ENCODE peak calls at places on chromosomes 7 and 10, in four cellular contexts. One of them, this sample, is unnamed.

GRCh38 chr10:131587976-131588680 is 276.6 kb upstream of the TCERG1L start:
- DNase-seq in CD8-positive, alpha-beta T cell: no peak
- DNase-seq in Peyer's patch: no peak
- DNase-seq in pancreas: no peak
- DNase-seq in this sample: no peak

GRCh38 chr7:42014625-42015412 is 222.2 kb downstream of the GLI3 start:
- DNase-seq in CD8-positive, alpha-beta T cell: no peak
- DNase-seq in Peyer's patch: no peak
- DNase-seq in pancreas: no peak
- DNase-seq in this sample: no peak

GRCh38 chr7:157689269-157690057 is 352.7 kb downstream of the DNAJB6 start:
- DNase-seq in CD8-positive, alpha-beta T cell: no peak
- DNase-seq in Peyer's patch: no peak
- DNase-seq in pancreas: no peak
- DNase-seq in this sample: no peak

GRCh38 chr10:48798486-48799254 is 114.0 kb downstream of the WDFY4 start:
- DNase-seq in CD8-positive, alpha-beta T cell: no peak
- DNase-seq in Peyer's patch: no peak
- DNase-seq in pancreas: no peak
- DNase-seq in this sample: no peak

GRCh38 chr10:125661942-125662515 is 20.9 kb downstream of the TEX36 start:
- DNase-seq in CD8-positive, alpha-beta T cell: no peak
- DNase-seq in Peyer's patch: no peak
- DNase-seq in pancreas: no peak
- DNase-seq in this sample: no peak

GRCh38 chr7:47283497-47284131 is 298.3 kb downstream of the TNS3 start:
- DNase-seq in CD8-positive, alpha-beta T cell: no peak
- DNase-seq in Peyer's patch: no peak
- DNase-seq in pancreas: no peak
- DNase-seq in this sample: no peak

GRCh38 chr7:92691578-92691977 is 101.4 kb upstream of the FAM133B start:
- DNase-seq in CD8-positive, alpha-beta T cell: no peak
- DNase-seq in Peyer's patch: no peak
- DNase-seq in pancreas: no peak
- DNase-seq in this sample: no peak

GRCh38 chr10:101892782-101893391 is 49.3 kb upstream of the KCNIP2 start:
- DNase-seq in CD8-positive, alpha-beta T cell: no peak
- DNase-seq in Peyer's patch: no peak
- DNase-seq in pancreas: no peak
- DNase-seq in this sample: no peak

GRCh38 chr10:10605551-10606081 is 412.1 kb upstream of the CELF2 start:
- DNase-seq in CD8-positive, alpha-beta T cell: no peak
- DNase-seq in Peyer's patch: no peak
- DNase-seq in pancreas: no peak
- DNase-seq in this sample: no peak

GRCh38 chr7:99489235-99489634 is 10.8 kb downstream of the ZNF394 start:
- DNase-seq in CD8-positive, alpha-beta T cell: no peak
- DNase-seq in Peyer's patch: no peak
- DNase-seq in pancreas: peak; percentile 6
- DNase-seq in this sample: no peak

GRCh38 chr7:22393825-22394458 is 37.0 kb upstream of the RAPGEF5 start:
- DNase-seq in CD8-positive, alpha-beta T cell: no peak
- DNase-seq in Peyer's patch: no peak
- DNase-seq in pancreas: no peak
- DNase-seq in this sample: no peak

GRCh38 chr7:23021581-23021980 is 7.7 kb upstream of the HYCC1 start:
- DNase-seq in CD8-positive, alpha-beta T cell: no peak
- DNase-seq in Peyer's patch: no peak
- DNase-seq in pancreas: no peak
- DNase-seq in this sample: no peak

GRCh38 chr10:114172776-114173555 is 1.0 kb downstream of the CCDC186 start:
- DNase-seq in CD8-positive, alpha-beta T cell: no peak
- DNase-seq in Peyer's patch: no peak
- DNase-seq in pancreas: no peak
- DNase-seq in this sample: no peak

GRCh38 chr10:14588084-14588937 is 186.4 kb downstream of the FAM107B start:
- DNase-seq in CD8-positive, alpha-beta T cell: no peak
- DNase-seq in Peyer's patch: no peak
- DNase-seq in pancreas: no peak
- DNase-seq in this sample: no peak

GRCh38 chr10:7085913-7086589 is 324.8 kb downstream of the SFMBT2 start:
- DNase-seq in CD8-positive, alpha-beta T cell: no peak
- DNase-seq in Peyer's patch: no peak
- DNase-seq in pancreas: no peak
- DNase-seq in this sample: peak; percentile 6

GRCh38 chr10:69043931-69044531 is 43.9 kb upstream of the SRGN start:
- DNase-seq in CD8-positive, alpha-beta T cell: peak; percentile 32
- DNase-seq in Peyer's patch: peak; percentile 69
- DNase-seq in pancreas: no peak
- DNase-seq in this sample: no peak

GRCh38 chr10:2023687-2024086 is 286.4 kb upstream of the ADARB2 start:
- DNase-seq in CD8-positive, alpha-beta T cell: no peak
- DNase-seq in Peyer's patch: no peak
- DNase-seq in pancreas: no peak
- DNase-seq in this sample: no peak

GRCh38 chr10:23031318-23031717 is 64.1 kb upstream of the MSRB2 start:
- DNase-seq in CD8-positive, alpha-beta T cell: no peak
- DNase-seq in Peyer's patch: no peak
- DNase-seq in pancreas: no peak
- DNase-seq in this sample: no peak

GRCh38 chr10:123380491-123381085 is 226.4 kb downstream of the BUB3 start:
- DNase-seq in CD8-positive, alpha-beta T cell: no peak
- DNase-seq in Peyer's patch: no peak
- DNase-seq in pancreas: no peak
- DNase-seq in this sample: no peak

GRCh38 chr7:4273566-4274230 is 408.4 kb upstream of the FOXK1 start:
- DNase-seq in CD8-positive, alpha-beta T cell: no peak
- DNase-seq in Peyer's patch: no peak
- DNase-seq in pancreas: no peak
- DNase-seq in this sample: no peak

GRCh38 chr10:70890917-70891431 is 2.6 kb upstream of the PCBD1 start:
- DNase-seq in CD8-positive, alpha-beta T cell: no peak
- DNase-seq in Peyer's patch: no peak
- DNase-seq in pancreas: peak; percentile 88
- DNase-seq in this sample: peak; percentile 67

GRCh38 chr10:5596611-5597341 is 69.6 kb downstream of the ASB13 start:
- DNase-seq in CD8-positive, alpha-beta T cell: no peak
- DNase-seq in Peyer's patch: no peak
- DNase-seq in pancreas: no peak
- DNase-seq in this sample: no peak

GRCh38 chr7:6385110-6385792 is 62.5 kb downstream of the DAGLB start:
- DNase-seq in CD8-positive, alpha-beta T cell: no peak
- DNase-seq in Peyer's patch: no peak
- DNase-seq in pancreas: no peak
- DNase-seq in this sample: no peak

GRCh38 chr10:3570855-3571266 is 214.1 kb downstream of the KLF6 start:
- DNase-seq in CD8-positive, alpha-beta T cell: no peak
- DNase-seq in Peyer's patch: no peak
- DNase-seq in pancreas: no peak
- DNase-seq in this sample: peak; percentile 8

GRCh38 chr7:43244232-43244631 is 131.8 kb downstream of the HECW1 start:
- DNase-seq in CD8-positive, alpha-beta T cell: no peak
- DNase-seq in Peyer's patch: no peak
- DNase-seq in pancreas: no peak
- DNase-seq in this sample: no peak

GRCh38 chr7:27212587-27213149 is 12.8 kb upstream of the HOXA13 start:
- DNase-seq in CD8-positive, alpha-beta T cell: no peak
- DNase-seq in Peyer's patch: no peak
- DNase-seq in pancreas: no peak
- DNase-seq in this sample: no peak
- H3K27me3 ChIP-seq in CD8-positive, alpha-beta T cell: peaks cover 49% of the 10 kb centered on the region
- H3K27me3 ChIP-seq in Peyer's patch: peaks cover 37% of the 10 kb centered on the region
- H3K27me3 ChIP-seq in pancreas: peaks cover 56% of the 10 kb centered on the region
- H3K27me3 ChIP-seq in this sample: peaks cover 52% of the 10 kb centered on the region

DNA sequence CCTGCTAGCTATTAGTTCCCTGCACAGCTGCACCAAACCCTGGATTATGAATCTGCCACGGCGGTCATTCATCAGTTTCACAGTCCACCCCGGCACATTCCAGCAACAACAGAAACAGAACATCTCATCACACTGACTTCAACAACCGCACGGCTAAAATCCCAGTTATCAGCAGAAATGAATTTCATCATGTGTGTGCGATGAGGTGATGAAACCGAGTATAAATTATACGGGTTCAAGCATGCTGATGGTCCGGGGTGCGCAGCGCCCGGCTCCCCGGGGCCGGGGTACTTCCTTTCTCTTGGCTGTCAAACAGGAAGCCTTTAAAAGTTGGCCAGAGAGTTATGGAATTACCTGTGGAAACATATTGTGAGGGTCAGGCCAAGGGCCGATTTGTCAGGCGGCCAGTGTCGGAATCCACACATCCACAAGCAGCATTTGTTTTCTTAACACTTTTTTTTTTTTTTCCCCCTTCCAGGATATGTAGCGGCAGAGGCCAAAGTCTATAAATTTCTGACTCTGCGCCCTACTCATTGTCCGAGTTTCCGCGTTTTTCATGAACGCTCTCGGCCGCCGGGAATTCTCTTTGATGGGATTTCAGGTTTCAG is 420.9 kb upstream of the MGMT start:
- DNase-seq in CD8-positive, alpha-beta T cell: no peak
- DNase-seq in Peyer's patch: no peak
- DNase-seq in pancreas: no peak
- DNase-seq in this sample: peak; percentile 9
- H3K4me3 ChIP-seq in CD8-positive, alpha-beta T cell: no peak overlapping the region
- H3K4me3 ChIP-seq in Peyer's patch: no peak overlapping the region
- H3K4me3 ChIP-seq in pancreas: no peak overlapping the region
- H3K4me3 ChIP-seq in this sample: no peak overlapping the region

GRCh38 chr10:107666214-107666613 is 501.7 kb upstream of the SORCS1 start:
- DNase-seq in CD8-positive, alpha-beta T cell: no peak
- DNase-seq in Peyer's patch: no peak
- DNase-seq in pancreas: no peak
- DNase-seq in this sample: no peak
- H3K27me3 ChIP-seq in CD8-positive, alpha-beta T cell: no peaks in the 10 kb centered on the region
- H3K27me3 ChIP-seq in Peyer's patch: no peaks in the 10 kb centered on the region
- H3K27me3 ChIP-seq in pancreas: no peaks in the 10 kb centered on the region
- H3K27me3 ChIP-seq in this sample: no peaks in the 10 kb centered on the region

GRCh38 chr10:80491251-80492102 is 37.4 kb downstream of the TSPAN14 start:
- DNase-seq in CD8-positive, alpha-beta T cell: no peak
- DNase-seq in Peyer's patch: no peak
- DNase-seq in pancreas: no peak
- DNase-seq in this sample: no peak
- H3K4me3 ChIP-seq in CD8-positive, alpha-beta T cell: no peak overlapping the region
- H3K4me3 ChIP-seq in Peyer's patch: no peak overlapping the region
- H3K4me3 ChIP-seq in pancreas: no peak overlapping the region
- H3K4me3 ChIP-seq in this sample: no peak overlapping the region

GRCh38 chr10:100788027-100788900 is 42.9 kb downstream of the PAX2 start:
- DNase-seq in CD8-positive, alpha-beta T cell: no peak
- DNase-seq in Peyer's patch: no peak
- DNase-seq in pancreas: no peak
- DNase-seq in this sample: no peak
- H3K27me3 ChIP-seq in CD8-positive, alpha-beta T cell: no peaks in the 10 kb centered on the region
- H3K27me3 ChIP-seq in Peyer's patch: no peaks in the 10 kb centered on the region
- H3K27me3 ChIP-seq in pancreas: no peaks in the 10 kb centered on the region
- H3K27me3 ChIP-seq in this sample: no peaks in the 10 kb centered on the region

GRCh38 chr7:28570113-28570969 is 158.0 kb downstream of the CREB5 start:
- DNase-seq in CD8-positive, alpha-beta T cell: no peak
- DNase-seq in Peyer's patch: peak; percentile 18
- DNase-seq in pancreas: no peak
- DNase-seq in this sample: no peak
- H3K4me3 ChIP-seq in CD8-positive, alpha-beta T cell: no peak overlapping the region
- H3K4me3 ChIP-seq in Peyer's patch: no peak overlapping the region
- H3K4me3 ChIP-seq in pancreas: no peak overlapping the region
- H3K4me3 ChIP-seq in this sample: no peak overlapping the region